ENCODE peak calls at places on chromosomes 4 and X, in eight cellular contexts. B, F, P, K, Z, O, Q and U are unnamed samples.

GRCh38 chrX:20333672-20334071 is 67.0 kb upstream of the RPS6KA3 start:
- DNase-seq in B (no peak), P (no peak), K (no peak), Z (no peak), O (no peak), Q (no peak), F (no peak), U (no peak)

GRCh38 chr4:86054676-86055075 is 305.2 kb downstream of the MAPK10 start:
- DNase-seq in F (no peak), K (no peak), Z (no peak), B (no peak), O (no peak), Q (no peak), P (no peak), U (no peak)

GRCh38 chrX:68114573-68115199 is 318.6 kb downstream of the OPHN1 start:
- DNase-seq in P (no peak), Q (no peak), O (peak; percentile 45), B (no peak), Z (no peak), K (no peak), F (no peak), U (no peak)

GRCh38 chrX:110600745-110601310 is 194.8 kb downstream of the CHRDL1 start:
- DNase-seq in F (no peak), K (no peak), O (no peak), P (no peak), Z (no peak), B (no peak), Q (no peak), U (no peak)

GRCh38 chr4:136036744-136037143 is 1495.5 kb downstream of the PCDH18 start:
- DNase-seq in Q (no peak), F (no peak), K (no peak), Z (no peak), O (no peak), P (no peak), B (no peak), U (no peak)

GRCh38 chr4:153111426-153112070 is 92.7 kb upstream of the TRIM2 start:
- DNase-seq in Z (no peak), F (no peak), P (no peak), K (no peak), O (no peak), B (no peak), Q (no peak), U (peak; percentile 22)

GRCh38 chrX:10015711-10016515 is 48.8 kb downstream of the CLDN34 start:
- DNase-seq in F (peak; percentile 76), O (peak; percentile 52), Q (peak; percentile 58), B (peak; percentile 77), Z (peak; percentile 40), P (peak; percentile 67), K (peak; percentile 69), U (no peak)

GRCh38 chr4:7781361-7781760 is 158.3 kb downstream of the AFAP1 start:
- DNase-seq in B (no peak), K (no peak), Z (no peak), O (no peak), F (no peak), Q (peak; percentile 23), P (peak; percentile 54), U (no peak)

GRCh38 chr4:89254847-89255246 is 52.8 kb downstream of the GPRIN3 start:
- DNase-seq in Z (no peak), Q (no peak), P (peak; percentile 41), K (no peak), O (peak; percentile 60), F (peak; percentile 75), B (no peak), U (peak; percentile 27)

GRCh38 chrX:30488092-30488491 is 89.5 kb downstream of the TASL start:
- DNase-seq in K (no peak), Q (no peak), Z (no peak), O (no peak), B (no peak), F (no peak), P (peak; percentile 18), U (no peak)

GRCh38 chr4:100295792-100296191 is 105.5 kb upstream of the DDIT4L start:
- DNase-seq in Q (no peak), F (no peak), O (no peak), P (no peak), K (no peak), Z (no peak), B (no peak), U (no peak)

GRCh38 chr4:87313756-87314155 is 8.9 kb downstream of the HSD17B13 start:
- DNase-seq in P (no peak), Q (no peak), F (no peak), B (no peak), O (no peak), K (no peak), Z (no peak), U (no peak)

GRCh38 chr4:23305026-23305425 is 584.8 kb downstream of the PPARGC1A start:
- DNase-seq in K (no peak), B (no peak), P (no peak), F (no peak), O (no peak), Q (no peak), Z (no peak), U (no peak)

GRCh38 chrX:63664741-63665140 is 120.3 kb downstream of the ARHGEF9 start:
- DNase-seq in K (no peak), B (no peak), F (no peak), O (no peak), Z (no peak), P (no peak), Q (no peak), U (no peak)

GRCh38 chr4:68342139-68342538 is 7.8 kb downstream of the YTHDC1 start:
- DNase-seq in B (no peak), O (no peak), Q (no peak), F (no peak), Z (no peak), P (no peak), K (no peak), U (no peak)

GRCh38 chr4:76989391-76990061 is 40.0 kb downstream of the SEPTIN11 start:
- DNase-seq in O (peak; percentile 78), K (no peak), F (no peak), P (no peak), Z (no peak), B (no peak), Q (no peak), U (peak; percentile 58)

GRCh38 chr4:139416073-139416673 is 37.7 kb upstream of the RAB33B start:
- DNase-seq in B (no peak), O (no peak), P (peak; percentile 28), Q (no peak), F (no peak), Z (no peak), K (no peak), U (no peak)

GRCh38 chrX:73563740-73564073 is 710 bp downstream of the CHIC1 start:
- DNase-seq in Q (no peak), O (no peak), P (no peak), B (no peak), F (no peak), Z (no peak), K (no peak), U (no peak)

DNA sequence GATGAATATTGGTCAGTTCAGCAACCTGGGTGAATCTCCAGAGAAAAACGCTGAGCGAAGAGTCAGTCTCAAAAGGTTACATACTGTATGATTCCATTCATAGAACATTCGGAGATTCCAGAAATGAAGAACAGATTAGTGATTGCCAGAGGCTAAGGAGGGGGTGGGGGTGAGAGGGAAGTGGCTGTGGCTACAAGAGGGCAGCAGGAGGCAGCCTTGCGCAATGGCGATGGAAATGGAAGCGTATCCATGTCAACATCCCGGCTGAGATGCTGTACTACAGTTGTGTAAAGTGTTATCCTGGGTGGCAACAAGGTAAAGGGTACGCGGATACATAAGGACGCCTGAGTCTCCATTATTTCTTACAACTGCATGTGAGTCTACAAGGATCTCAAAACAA is 18.0 kb downstream of the LYAR start:
- DNase-seq in Z (no peak), O (no peak), B (no peak), P (no peak), F (peak; percentile 54), K (no peak), Q (no peak), U (no peak)
- TF ChIP-seq CTCF in Z (no peak), O (no peak), B (no peak), P (peak; percentile 21), F (peak; percentile 55), K (no peak), Q (no peak), U (no peak)

GRCh38 chr4:174627473-174627872 is 105.2 kb upstream of the HPGD start:
- DNase-seq in B (no peak), K (no peak), Z (no peak), P (no peak), O (no peak), F (no peak), Q (no peak), U (no peak)
- H3K27ac ChIP-seq in B (no peak overlapping the region), K (no peak overlapping the region), Z (no peak overlapping the region), P (no peak overlapping the region), O (no peak overlapping the region), F (no peak overlapping the region), Q (no peak overlapping the region), U (no peak overlapping the region)

DNA sequence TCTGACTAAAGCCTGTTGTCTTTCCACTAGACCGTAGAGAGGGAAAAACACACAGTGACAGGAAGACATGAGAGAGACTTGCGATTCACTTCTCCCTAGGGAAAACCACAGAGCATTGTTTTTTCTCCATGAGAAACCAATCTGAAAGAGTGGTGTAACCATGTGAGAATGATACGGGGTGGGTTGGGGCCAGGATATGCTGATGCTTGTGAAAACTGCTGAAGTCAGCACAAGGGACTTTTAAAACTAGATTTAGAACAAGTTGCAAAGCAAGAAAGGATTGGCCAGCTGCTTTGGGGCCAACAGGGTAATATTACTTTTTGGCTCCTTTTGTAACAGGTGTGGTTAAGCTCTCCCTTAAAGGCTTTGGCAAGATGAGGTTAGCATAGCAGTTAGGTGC is 66.1 kb downstream of the NHSL2 start:
- DNase-seq in B (no peak), Q (no peak), F (no peak), O (no peak), P (no peak), Z (no peak), K (no peak), U (no peak)
- H3K27me3 ChIP-seq in B (no peaks in the 10 kb centered on the region), Q (no peaks in the 10 kb centered on the region), F (no peaks in the 10 kb centered on the region), O (no peaks in the 10 kb centered on the region), P (no peaks in the 10 kb centered on the region), Z (no peaks in the 10 kb centered on the region), K (no peaks in the 10 kb centered on the region), U (no peaks in the 10 kb centered on the region)

GRCh38 chr4:21802406-21802805 is 146.2 kb downstream of the KCNIP4 start:
- DNase-seq in B (no peak), K (no peak), O (no peak), Q (no peak), P (no peak), F (no peak), Z (no peak), U (no peak)

GRCh38 chr4:21811576-21811975 is 137.0 kb downstream of the KCNIP4 start:
- DNase-seq in K (no peak), Z (no peak), O (no peak), P (no peak), Q (no peak), B (no peak), F (no peak), U (no peak)

GRCh38 chr4:21801661-21802355 is 146.8 kb downstream of the KCNIP4 start:
- DNase-seq in Q (no peak), K (no peak), B (no peak), O (no peak), F (no peak), P (no peak), Z (no peak), U (no peak)

DNA sequence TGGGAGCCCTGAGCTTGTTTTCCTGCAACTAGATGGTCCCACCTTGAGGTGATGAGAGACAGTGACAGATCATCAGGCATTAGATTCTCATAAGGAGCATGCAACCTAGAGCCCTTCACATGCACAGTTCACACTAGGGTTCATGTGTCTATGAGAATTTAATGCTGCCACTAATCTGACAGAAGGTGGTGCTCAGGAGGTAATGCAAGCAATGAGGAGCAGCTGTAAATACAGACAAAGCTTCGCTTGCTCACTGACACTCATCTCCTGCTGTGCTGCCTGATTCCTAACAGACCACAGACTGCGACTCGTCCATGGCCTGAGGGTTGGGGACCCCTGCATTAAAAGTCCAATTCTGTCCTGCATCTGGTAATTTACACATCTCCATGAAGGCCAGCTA is 141.6 kb downstream of the KCNIP4 start:
- DNase-seq in Z (no peak), Q (no peak), P (no peak), O (no peak), K (no peak), F (no peak), B (no peak), U (no peak)
- TF ChIP-seq CTCF in Z (no peak), Q (no peak), P (no peak), O (no peak), K (no peak), F (no peak), B (no peak), U (no peak)